ENCODE peak calls at places on chromosomes 13 and 19, in nine cellular contexts. Z is SK-N-SH, X is hepatocyte, E is MM.1S, I is neural progenitor cell, A is GM23248, Y is GM23338, R is HCT116, W is PC-3. U is an unnamed sample.

GRCh38 chr19:49808762-49809154 is 4.3 kb downstream of the FUZ start:
- DNase-seq in Z (peak; percentile 99), R (no peak), W (peak; percentile 79), X (peak; percentile 96), A (peak; percentile 95), I (peak; percentile 99), E (peak; percentile 89), Y (peak; percentile 99), U (peak; percentile 88)

GRCh38 chr13:36858285-36858684 is 39.3 kb downstream of the RFXAP start:
- DNase-seq in E (peak; percentile 18), R (peak; percentile 31), Z (peak; percentile 53), W (peak; percentile 73), A (peak; percentile 77), Y (peak; percentile 87), I (peak; percentile 73), X (peak; percentile 77), U (peak; percentile 82)

GRCh38 chr13:39455534-39456175 is 147.3 kb downstream of the LHFPL6 start:
- DNase-seq in Y (no peak), Z (peak; percentile 19), R (no peak), X (no peak), A (no peak), W (no peak), I (no peak), E (no peak), U (no peak)

GRCh38 chr13:66558511-66558910 is 671.6 kb downstream of the PCDH9 start:
- DNase-seq in X (no peak), A (no peak), Z (no peak), E (peak; percentile 60), R (no peak), Y (no peak), I (peak; percentile 33), W (no peak), U (peak; percentile 50)

GRCh38 chr13:80571346-80572307 is 230.7 kb upstream of the SPRY2 start:
- DNase-seq in I (no peak), A (no peak), Z (peak; percentile 30), E (peak; percentile 9), W (no peak), R (no peak), X (no peak), Y (no peak), U (no peak)

GRCh38 chr13:50188696-50189095 is 173.5 kb downstream of the KCNRG start:
- DNase-seq in A (no peak), Z (no peak), I (no peak), W (no peak), Y (no peak), R (no peak), X (no peak), E (no peak), U (no peak)

GRCh38 chr13:95087746-95088305 is 213.4 kb downstream of the ABCC4 start:
- DNase-seq in I (no peak), W (peak; percentile 69), A (peak; percentile 8), Z (no peak), R (no peak), X (peak; percentile 8), E (no peak), Y (no peak), U (no peak)

GRCh38 chr19:17841371-17841809 is 6.4 kb downstream of the JAK3 start:
- DNase-seq in X (no peak), W (no peak), Z (no peak), Y (no peak), A (peak; percentile 16), R (no peak), I (no peak), E (no peak), U (no peak)

GRCh38 chr13:110136660-110137585 is 170.0 kb downstream of the COL4A1 start:
- DNase-seq in A (no peak), W (no peak), R (no peak), Z (no peak), X (no peak), I (peak; percentile 68), E (no peak), Y (peak; percentile 48), U (no peak)

GRCh38 chr19:7246601-7247000 is 47.6 kb downstream of the INSR start:
- DNase-seq in A (no peak), W (no peak), Y (no peak), I (no peak), Z (no peak), E (no peak), X (no peak), R (no peak), U (no peak)

GRCh38 chr19:10510301-10510802 is 6.9 kb downstream of the S1PR5 start:
- DNase-seq in Y (peak; percentile 86), I (peak; percentile 64), E (peak; percentile 48), W (peak; percentile 50), A (peak; percentile 30), X (peak; percentile 30), R (no peak), Z (peak; percentile 81), U (peak; percentile 44)

GRCh38 chr13:76672422-76672821 is 213.8 kb downstream of the KCTD12 start:
- DNase-seq in Z (no peak), X (peak; percentile 23), E (no peak), A (peak; percentile 50), Y (no peak), I (no peak), R (no peak), W (peak; percentile 51), U (no peak)

GRCh38 chr19:38049105-38049649 is 142.2 kb downstream of the SIPA1L3 start:
- DNase-seq in Y (no peak), X (no peak), E (peak; percentile 88), R (no peak), I (no peak), A (no peak), W (no peak), Z (no peak), U (peak; percentile 79)

DNA sequence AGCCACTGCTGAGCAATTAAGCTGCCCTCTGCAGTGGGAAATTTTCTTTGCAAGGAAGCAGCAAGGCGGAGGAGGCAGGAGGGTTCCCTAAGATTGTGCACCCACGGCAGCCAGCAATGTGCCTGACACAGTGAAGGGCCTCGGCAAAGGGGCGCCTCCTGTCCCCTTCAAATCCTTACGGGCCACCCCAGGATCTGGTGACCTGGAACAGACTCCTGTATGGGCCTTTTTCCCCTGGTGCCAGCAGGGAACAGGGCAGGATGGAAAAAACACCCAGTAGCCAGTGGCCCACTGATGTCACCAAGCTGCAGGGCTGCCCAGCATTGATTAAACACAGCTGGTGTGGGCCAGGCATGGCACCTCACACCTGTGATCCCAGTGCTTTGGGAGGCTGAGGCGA is 86.7 kb downstream of the GNG7 start:
- DNase-seq in Y (no peak), E (no peak), W (no peak), A (no peak), R (no peak), X (no peak), Z (no peak), I (no peak), U (no peak)
- TF ChIP-seq EZH2phosphoT487 in Y (no peak), E (no peak), W (no peak), A (no peak), R (no peak), X (no peak), Z (no peak), I (no peak), U (no peak)

DNA sequence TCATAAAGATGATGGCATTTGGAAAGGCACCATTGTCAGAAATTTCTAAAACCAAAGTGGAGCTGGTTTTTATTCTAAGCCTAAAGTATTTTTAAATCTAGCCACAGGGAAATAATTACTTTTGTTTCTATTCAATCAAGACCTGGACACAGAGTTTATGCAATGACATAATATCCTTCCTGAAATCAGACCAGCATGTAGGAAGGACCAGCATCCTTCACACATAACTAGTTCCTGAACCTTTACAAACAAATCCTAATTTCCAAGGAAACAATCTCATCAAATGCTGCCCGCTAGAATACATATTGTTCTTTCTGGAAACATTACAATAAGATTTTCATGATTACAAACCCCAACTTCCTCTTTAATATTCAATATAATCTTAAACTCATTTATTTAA is 1.5 kb downstream of the STARD13 start:
- DNase-seq in I (no peak), E (no peak), A (peak; percentile 55), Y (no peak), Z (no peak), R (no peak), X (no peak), W (no peak), U (no peak)
- H3K4me2 ChIP-seq in I (peak overlapping the region; percentile 80), E (no peak overlapping the region), A (peak overlapping the region; percentile 96), Y (peak overlapping the region; percentile 69), Z (peak overlapping the region; percentile 63), R (no peak overlapping the region), X (peak overlapping the region; percentile 74), W (peak overlapping the region; percentile 92), U (no peak overlapping the region)

GRCh38 chr19:58153386-58153785 is 2.8 kb upstream of the ZNF329 start:
- DNase-seq in E (no peak), A (no peak), R (no peak), Z (no peak), Y (no peak), W (no peak), X (no peak), I (no peak), U (no peak)

GRCh38 chr19:58154679-58155648 is 4.4 kb upstream of the ZNF329 start:
- DNase-seq in X (peak; percentile 99), Y (peak; percentile 98), E (peak; percentile 70), W (peak; percentile 89), Z (peak; percentile 97), I (peak; percentile 99), A (peak; percentile 98), R (no peak), U (no peak)

GRCh38 chr19:58157045-58157728 is 6.6 kb upstream of the ZNF329 start:
- DNase-seq in E (no peak), R (no peak), X (no peak), Y (peak; percentile 61), W (no peak), I (no peak), Z (no peak), A (no peak), U (no peak)

GRCh38 chr19:58150328-58150921 is at the start of gene ZNF329:
- DNase-seq in E (peak; percentile 80), R (peak; percentile 29), Y (peak; percentile 89), X (peak; percentile 93), I (peak; percentile 94), Z (peak; percentile 98), A (peak; percentile 96), W (peak; percentile 93), U (peak; percentile 86)

GRCh38 chr19:58154287-58154678 is 3.7 kb upstream of the ZNF329 start:
- DNase-seq in Z (no peak), R (no peak), I (peak; percentile 62), E (no peak), X (peak; percentile 58), Y (peak; percentile 46), A (peak; percentile 75), W (no peak), U (no peak)
- TF ChIP-seq EZH2phosphoT487 in Z (no peak), R (no peak), I (no peak), E (no peak), X (no peak), Y (no peak), A (no peak), W (no peak), U (no peak)

DNA sequence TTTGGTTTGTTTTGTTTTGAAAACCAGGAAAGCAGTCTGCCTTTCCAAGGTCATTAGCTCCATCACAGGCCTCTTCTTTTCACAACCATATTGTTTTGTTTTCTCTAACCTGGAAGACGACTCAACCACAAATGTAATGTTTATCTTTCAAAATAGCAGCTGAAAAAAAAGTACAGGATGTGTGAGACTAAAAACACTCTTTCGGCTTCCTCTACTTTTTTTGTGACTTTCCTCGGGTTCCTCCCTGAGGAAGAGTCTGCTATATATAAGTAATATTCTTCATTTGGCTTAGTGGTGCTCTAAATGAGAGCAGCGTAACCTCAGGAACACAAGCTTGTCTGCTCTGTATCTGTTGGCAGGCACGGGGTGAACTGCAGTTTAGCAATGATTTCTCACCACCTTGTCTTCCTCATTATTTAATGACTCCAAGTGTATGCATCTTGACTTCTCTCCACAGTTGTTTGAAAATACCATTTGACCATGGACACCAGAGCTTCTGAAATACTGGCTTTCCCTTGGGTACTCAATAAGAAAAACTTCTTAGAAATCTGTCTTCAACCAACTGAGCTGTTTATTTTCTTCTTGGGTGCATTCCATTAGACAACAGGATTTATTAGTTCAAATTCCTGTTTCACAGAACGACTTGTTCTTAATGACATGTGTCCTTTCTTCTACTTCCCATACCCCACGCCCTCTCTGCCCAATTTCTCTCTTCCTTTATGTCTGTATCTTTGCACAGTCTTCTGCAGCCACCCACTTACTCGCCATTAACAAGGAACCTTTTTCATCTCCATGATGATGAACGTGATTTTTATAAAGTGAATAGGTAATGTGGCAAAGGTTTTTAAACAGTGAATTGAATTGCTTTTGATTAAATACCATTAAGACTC is 11.5 kb upstream of the ITM2B start:
- DNase-seq in Z (no peak), W (no peak), I (no peak), X (no peak), E (no peak), A (peak; percentile 39), R (no peak), Y (no peak), U (no peak)
- H3K4me2 ChIP-seq in Z (no peak overlapping the region), W (no peak overlapping the region), I (no peak overlapping the region), X (peak overlapping the region; percentile 57), E (peak overlapping the region; percentile 54), A (peak overlapping the region; percentile 74), R (no peak overlapping the region), Y (no peak overlapping the region), U (no peak overlapping the region)